ENCODE peak calls at places on chromosomes 3 and 15, in six cellular contexts. Y, W, O, T, N and S are unnamed samples.

GRCh38 chr3:186035277-186035676 is 73.6 kb downstream of the ETV5 start:
- DNase-seq in Y (no peak), W (no peak), O (no peak), T (no peak), N (no peak), S (no peak)

GRCh38 chr3:164640586-164640985 is 437.7 kb downstream of the SI start:
- DNase-seq in Y (no peak), W (no peak), O (no peak), T (no peak), N (no peak), S (no peak)

GRCh38 chr3:52034651-52035050 is 21.7 kb downstream of the DUSP7 start:
- DNase-seq in Y (no peak), W (no peak), O (no peak), T (no peak), N (no peak), S (no peak)

GRCh38 chr3:12286504-12286903 is 2.4 kb upstream of the PPARG start:
- DNase-seq in Y (no peak), W (no peak), O (no peak), T (no peak), N (no peak), S (no peak)

GRCh38 chr3:100260081-100260684 is 609 bp upstream of the TBC1D23 start:
- DNase-seq in Y (peak), W (peak), O (no peak), T (peak), N (no peak), S (peak)

GRCh38 chr3:52317601-52318000 is 1.5 kb downstream of the DNAH1 start:
- DNase-seq in Y (peak), W (no peak), O (peak), T (peak), N (no peak), S (peak)

GRCh38 chr15:101320501-101321052 is 25.5 kb upstream of the SNRPA1 start:
- DNase-seq in Y (peak), W (no peak), O (peak), T (peak), N (peak), S (peak)

GRCh38 chr3:52385157-52385556 is 59.7 kb downstream of the SEMA3G start:
- DNase-seq in Y (peak), W (no peak), O (peak), T (no peak), N (no peak), S (peak)

GRCh38 chr3:37753428-37753827 is 108.3 kb upstream of the CTDSPL start:
- DNase-seq in Y (no peak), W (no peak), O (no peak), T (no peak), N (no peak), S (no peak)

GRCh38 chr15:31366169-31366734 is 39.6 kb downstream of the KLF13 start:
- DNase-seq in Y (peak), W (no peak), O (no peak), T (peak), N (peak), S (no peak)

GRCh38 chr3:187889601-187890404 is 144.5 kb upstream of the BCL6 start:
- DNase-seq in Y (no peak), W (peak), O (peak), T (no peak), N (peak), S (no peak)

GRCh38 chr3:12116892-12117291 is 41.8 kb downstream of the TIMP4 start:
- DNase-seq in Y (no peak), W (no peak), O (no peak), T (no peak), N (no peak), S (no peak)

GRCh38 chr3:52041118-52041847 is 15.1 kb downstream of the DUSP7 start:
- DNase-seq in Y (peak), W (no peak), O (no peak), T (peak), N (no peak), S (no peak)

GRCh38 chr3:4983739-4984510 is 4.7 kb downstream of the BHLHE40 start:
- DNase-seq in Y (no peak), W (no peak), O (peak), T (peak), N (peak), S (no peak)

GRCh38 chr3:123809597-123809996 is 74.5 kb downstream of the MYLK start:
- DNase-seq in Y (no peak), W (no peak), O (no peak), T (no peak), N (no peak), S (no peak)

GRCh38 chr3:4426782-4427344 is 40.2 kb downstream of the SUMF1 start:
- DNase-seq in Y (no peak), W (no peak), O (no peak), T (no peak), N (no peak), S (no peak)

GRCh38 chr3:36988336-36988735 is 4.6 kb downstream of the EPM2AIP1 start:
- DNase-seq in Y (no peak), W (no peak), O (no peak), T (no peak), N (no peak), S (no peak)

GRCh38 chr3:127629462-127630403 is 748 bp downstream of the PODXL2 start:
- DNase-seq in Y (no peak), W (no peak), O (no peak), T (no peak), N (no peak), S (no peak)

GRCh38 chr3:134348524-134348923 is 25.7 kb downstream of the AMOTL2 start:
- DNase-seq in Y (no peak), W (no peak), O (no peak), T (no peak), N (no peak), S (no peak)

GRCh38 chr3:37161351-37161750 is 13.0 kb downstream of the LRRFIP2 start:
- DNase-seq in Y (no peak), W (no peak), O (no peak), T (no peak), N (no peak), S (no peak)

GRCh38 chr3:23548706-23549105 is 257.0 kb upstream of the UBE2E1 start:
- DNase-seq in Y (no peak), W (no peak), O (no peak), T (no peak), N (no peak), S (no peak)

GRCh38 chr15:89740137-89740536 is 10.9 kb downstream of the MESP1 start:
- DNase-seq in Y (peak), W (peak), O (peak), T (peak), N (peak), S (peak)

GRCh38 chr3:121768452-121768851 is 18.9 kb upstream of the GOLGB1 start:
- DNase-seq in Y (no peak), W (no peak), O (no peak), T (no peak), N (no peak), S (no peak)

GRCh38 chr3:134552776-134553175 is 66.9 kb downstream of the CEP63 start:
- DNase-seq in Y (no peak), W (no peak), O (no peak), T (no peak), N (no peak), S (no peak)

GRCh38 chr3:172341482-172342059 is 106.7 kb downstream of the GHSR start:
- DNase-seq in Y (peak), W (no peak), O (peak), T (no peak), N (peak), S (peak)

GRCh38 chr15:42364529-42364928 is 5.2 kb downstream of the CAPN3 start:
- DNase-seq in Y (no peak), W (peak), O (no peak), T (no peak), N (peak), S (no peak)

GRCh38 chr3:195761031-195761430 is 40.3 kb downstream of the MUC20 start:
- DNase-seq in Y (no peak), W (no peak), O (no peak), T (peak), N (no peak), S (no peak)

GRCh38 chr15:96053039-96054021 is 277.2 kb upstream of the NR2F2 start:
- DNase-seq in Y (peak), W (peak), O (no peak), T (peak), N (peak), S (peak)

GRCh38 chr3:16148213-16148612 is 26.3 kb upstream of the GALNT15 start:
- DNase-seq in Y (no peak), W (no peak), O (no peak), T (no peak), N (no peak), S (no peak)

GRCh38 chr3:18988619-18989229 is 159.6 kb upstream of the KCNH8 start:
- DNase-seq in Y (peak), W (no peak), O (peak), T (no peak), N (no peak), S (peak)

GRCh38 chr3:53139833-53140574 is 9.8 kb upstream of the RFT1 start:
- DNase-seq in Y (no peak), W (no peak), O (no peak), T (no peak), N (no peak), S (no peak)

GRCh38 chr15:41913251-41913650 is 19.4 kb upstream of the SPTBN5 start:
- DNase-seq in Y (no peak), W (no peak), O (no peak), T (no peak), N (no peak), S (no peak)

GRCh38 chr3:171489348-171489747 is 29.1 kb upstream of the TNIK start:
- DNase-seq in Y (no peak), W (no peak), O (no peak), T (no peak), N (no peak), S (no peak)

GRCh38 chr3:147354621-147355020 is 51.7 kb downstream of the ZIC4 start:
- DNase-seq in Y (peak), W (no peak), O (no peak), T (no peak), N (no peak), S (no peak)

DNA sequence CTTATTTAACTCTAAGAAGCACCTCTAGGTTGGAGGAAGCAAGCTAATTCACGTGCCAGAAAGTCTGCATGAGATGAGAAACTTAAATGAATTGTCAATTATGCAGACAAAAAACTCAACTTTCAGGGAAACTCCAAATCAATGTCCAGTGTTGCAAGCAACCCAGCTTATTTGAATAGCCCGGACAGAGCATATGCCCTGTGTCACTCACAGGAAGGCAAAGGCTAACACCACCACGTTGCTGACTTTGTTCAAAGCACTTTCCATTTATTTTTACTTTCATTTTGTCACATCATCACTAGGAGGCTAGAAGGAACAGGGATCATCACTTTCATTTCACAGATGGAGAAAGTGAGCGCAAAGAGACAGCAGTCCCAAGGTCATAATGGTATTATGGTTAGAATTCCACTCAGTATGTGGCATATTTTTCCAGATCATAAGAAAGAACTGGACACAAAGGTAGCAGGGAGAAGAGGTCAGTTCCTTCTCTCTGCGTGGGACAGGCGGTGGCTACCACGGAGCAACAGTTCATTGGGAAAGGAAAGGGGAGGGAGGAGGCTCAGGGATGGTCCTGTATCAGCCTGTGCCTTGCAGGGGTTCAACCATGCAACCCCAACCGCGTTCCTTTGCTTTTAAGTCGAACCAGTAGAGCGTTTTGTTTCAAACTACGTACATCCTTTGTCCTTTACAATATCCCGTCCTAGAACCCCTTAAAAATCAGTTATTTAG is 1.2 kb downstream of the HEG1 start:
- DNase-seq in Y (peak), W (no peak), O (peak), T (no peak), N (peak), S (no peak)
- TF ChIP-seq CTCF in Y (no peak), W (peak), O (no peak), T (no peak), N (no peak), S (no peak)

GRCh38 chr3:38782148-38782547 is 33.9 kb downstream of the SCN10A start:
- DNase-seq in Y (no peak), W (no peak), O (no peak), T (no peak), N (no peak), S (no peak)
- TF ChIP-seq CTCF in Y (no peak), W (no peak), O (no peak), T (no peak), N (no peak), S (no peak)

GRCh38 chr3:39192490-39193092 is at the start of gene XIRP1:
- DNase-seq in Y (no peak), W (no peak), O (peak), T (no peak), N (no peak), S (no peak)

GRCh38 chr3:39190281-39191025 is 1.9 kb downstream of the XIRP1 start:
- DNase-seq in Y (no peak), W (no peak), O (no peak), T (no peak), N (no peak), S (no peak)

GRCh38 chr3:39191773-39192172 is 622 bp downstream of the XIRP1 start:
- DNase-seq in Y (no peak), W (no peak), O (no peak), T (no peak), N (no peak), S (no peak)

GRCh38 chr3:39189648-39190269 is 2.6 kb downstream of the XIRP1 start:
- DNase-seq in Y (peak), W (peak), O (peak), T (no peak), N (peak), S (peak)

GRCh38 chr3:39191103-39191502 is 1.3 kb downstream of the XIRP1 start:
- DNase-seq in Y (no peak), W (no peak), O (peak), T (no peak), N (no peak), S (no peak)
- TF ChIP-seq CTCF in Y (no peak), W (no peak), O (no peak), T (no peak), N (no peak), S (no peak)

DNA sequence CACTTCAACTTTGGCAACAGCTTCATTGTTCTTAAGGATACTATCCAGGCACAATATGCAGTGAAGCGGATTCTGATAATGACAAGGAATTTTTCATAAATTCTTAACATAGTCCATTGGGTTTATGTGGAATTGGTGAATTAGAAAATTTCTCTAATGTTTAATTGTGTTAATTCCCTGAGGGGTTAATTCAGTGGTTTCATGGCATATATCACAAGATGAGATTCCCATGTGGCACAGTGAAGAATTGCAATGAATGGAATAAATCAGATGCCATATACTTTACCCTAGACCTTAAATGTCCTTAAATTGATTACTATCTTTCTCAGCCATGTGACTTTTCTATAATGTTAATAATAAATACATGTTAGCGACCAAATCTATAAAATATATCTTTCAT is 1244.1 kb downstream of the ROBO2 start:
- DNase-seq in Y (no peak), W (no peak), O (no peak), T (no peak), N (no peak), S (no peak)
- TF ChIP-seq CTCF in Y (peak), W (no peak), O (no peak), T (no peak), N (no peak), S (peak)

DNA sequence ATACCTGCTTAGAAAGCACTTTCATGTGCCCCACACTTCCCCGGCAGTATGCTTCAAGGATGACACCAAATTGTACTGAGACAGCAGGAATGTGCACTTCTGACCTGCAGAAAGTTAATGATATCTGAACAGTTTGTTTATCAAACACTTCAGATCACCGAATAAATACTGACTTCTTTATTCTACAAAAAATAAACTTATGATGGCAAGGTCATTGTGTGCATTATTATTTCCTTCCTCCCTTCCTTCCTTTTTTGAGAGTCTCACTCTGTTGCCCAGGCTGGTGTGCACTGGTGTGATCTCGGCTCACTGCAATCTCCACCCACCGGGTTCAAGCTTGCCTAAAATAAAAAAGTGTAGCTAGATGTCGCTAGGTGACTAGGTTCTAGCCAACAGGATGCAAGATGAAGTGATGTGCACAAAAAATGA is 80.3 kb downstream of the FAIM start:
- DNase-seq in Y (no peak), W (no peak), O (no peak), T (no peak), N (no peak), S (no peak)
- TF ChIP-seq CTCF in Y (no peak), W (no peak), O (peak), T (no peak), N (no peak), S (no peak)

DNA sequence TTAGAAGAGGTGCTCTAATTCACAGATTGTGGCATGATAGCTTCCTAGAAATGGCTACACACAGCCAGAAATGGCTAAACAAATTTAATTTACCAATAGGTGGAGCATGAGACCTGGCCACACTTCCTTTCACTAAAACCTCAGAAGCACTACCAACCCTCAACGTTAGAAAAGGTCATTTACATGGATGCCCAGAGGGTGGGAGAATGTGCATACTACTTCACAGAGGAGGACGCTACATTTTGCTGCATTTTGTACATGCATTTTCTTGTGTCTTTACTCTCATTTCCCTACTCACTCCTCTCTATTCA is 40.2 kb downstream of the C2CD4B start:
- DNase-seq in Y (no peak), W (no peak), O (no peak), T (no peak), N (no peak), S (no peak)
- TF ChIP-seq CTCF in Y (no peak), W (no peak), O (no peak), T (no peak), N (no peak), S (no peak)

GRCh38 chr3:178439504-178439903 is 96.7 kb upstream of the KCNMB2 start:
- DNase-seq in Y (peak), W (no peak), O (no peak), T (no peak), N (no peak), S (no peak)

GRCh38 chr3:178436773-178437172 is 99.5 kb upstream of the KCNMB2 start:
- DNase-seq in Y (peak), W (no peak), O (peak), T (no peak), N (no peak), S (no peak)

GRCh38 chr3:178435575-178435974 is 100.7 kb upstream of the KCNMB2 start:
- DNase-seq in Y (no peak), W (no peak), O (no peak), T (no peak), N (no peak), S (no peak)

GRCh38 chr3:178434206-178434805 is 101.9 kb upstream of the KCNMB2 start:
- DNase-seq in Y (peak), W (no peak), O (peak), T (no peak), N (no peak), S (no peak)
- TF ChIP-seq CTCF in Y (peak), W (no peak), O (peak), T (no peak), N (no peak), S (no peak)

GRCh38 chr15:99909914-99910313 is 176.7 kb upstream of the LYSMD4 start:
- DNase-seq in Y (peak), W (no peak), O (peak), T (no peak), N (no peak), S (no peak)
- TF ChIP-seq CTCF in Y (peak), W (no peak), O (peak), T (no peak), N (no peak), S (no peak)